ENCODE peak calls at places on chromosomes 4 and X, in eight cellular contexts. One of them, this sample, is unnamed.

GRCh38 chrX:112163916-112164315 is 81.3 kb upstream of the TRPC5 start:
- DNase-seq in central memory CD4-positive, alpha-beta T cell: no peak
- DNase-seq in GDM1: no peak
- DNase-seq in nucleus accumbens: no peak
- DNase-seq in nephron progenitor cell: no peak
- DNase-seq in NCI-H510A treated with DMSO at 0.1 percent for 48 hours: no peak
- DNase-seq in NCI-H1092: no peak
- DNase-seq in mesenchymal stem cell: peak; percentile 0
- DNase-seq in this sample: no peak

GRCh38 chr4:8182858-8183725 is 16.0 kb upstream of the SH3TC1 start:
- DNase-seq in central memory CD4-positive, alpha-beta T cell: no peak
- DNase-seq in GDM1: no peak
- DNase-seq in nucleus accumbens: no peak
- DNase-seq in nephron progenitor cell: no peak
- DNase-seq in NCI-H510A treated with DMSO at 0.1 percent for 48 hours: no peak
- DNase-seq in NCI-H1092: no peak
- DNase-seq in mesenchymal stem cell: peak; percentile 63
- DNase-seq in this sample: no peak

GRCh38 chrX:68686684-68687045 is 39.2 kb downstream of the STARD8 start:
- DNase-seq in central memory CD4-positive, alpha-beta T cell: no peak
- DNase-seq in GDM1: peak; percentile 16
- DNase-seq in nucleus accumbens: no peak
- DNase-seq in nephron progenitor cell: no peak
- DNase-seq in NCI-H510A treated with DMSO at 0.1 percent for 48 hours: no peak
- DNase-seq in NCI-H1092: no peak
- DNase-seq in mesenchymal stem cell: peak; percentile 8
- DNase-seq in this sample: no peak

GRCh38 chr4:1571165-1571908 is 112.8 kb downstream of the FAM53A start:
- DNase-seq in central memory CD4-positive, alpha-beta T cell: no peak
- DNase-seq in GDM1: no peak
- DNase-seq in nucleus accumbens: no peak
- DNase-seq in nephron progenitor cell: peak; percentile 2
- DNase-seq in NCI-H510A treated with DMSO at 0.1 percent for 48 hours: no peak
- DNase-seq in NCI-H1092: no peak
- DNase-seq in mesenchymal stem cell: no peak
- DNase-seq in this sample: no peak

GRCh38 chr4:2537011-2537830 is 774 bp downstream of the FAM193A start:
- DNase-seq in central memory CD4-positive, alpha-beta T cell: peak; percentile 56
- DNase-seq in GDM1: peak; percentile 32
- DNase-seq in nucleus accumbens: peak; percentile 36
- DNase-seq in nephron progenitor cell: no peak
- DNase-seq in NCI-H510A treated with DMSO at 0.1 percent for 48 hours: peak; percentile 13
- DNase-seq in NCI-H1092: peak; percentile 13
- DNase-seq in mesenchymal stem cell: peak; percentile 43
- DNase-seq in this sample: no peak

GRCh38 chr4:184826315-184827266 is 823 bp upstream of the ACSL1 start:
- DNase-seq in central memory CD4-positive, alpha-beta T cell: peak; percentile 68
- DNase-seq in GDM1: peak; percentile 26
- DNase-seq in nucleus accumbens: no peak
- DNase-seq in nephron progenitor cell: peak; percentile 46
- DNase-seq in NCI-H510A treated with DMSO at 0.1 percent for 48 hours: peak; percentile 31
- DNase-seq in NCI-H1092: peak; percentile 46
- DNase-seq in mesenchymal stem cell: peak; percentile 44
- DNase-seq in this sample: no peak

GRCh38 chr4:98311656-98312055 is 50.5 kb downstream of the RAP1GDS1 start:
- DNase-seq in central memory CD4-positive, alpha-beta T cell: no peak
- DNase-seq in GDM1: no peak
- DNase-seq in nucleus accumbens: no peak
- DNase-seq in nephron progenitor cell: no peak
- DNase-seq in NCI-H510A treated with DMSO at 0.1 percent for 48 hours: no peak
- DNase-seq in NCI-H1092: no peak
- DNase-seq in mesenchymal stem cell: no peak
- DNase-seq in this sample: no peak

GRCh38 chr4:145340071-145340695 is 141.5 kb upstream of the SMAD1 start:
- DNase-seq in central memory CD4-positive, alpha-beta T cell: no peak
- DNase-seq in GDM1: no peak
- DNase-seq in nucleus accumbens: no peak
- DNase-seq in nephron progenitor cell: no peak
- DNase-seq in NCI-H510A treated with DMSO at 0.1 percent for 48 hours: no peak
- DNase-seq in NCI-H1092: no peak
- DNase-seq in mesenchymal stem cell: no peak
- DNase-seq in this sample: no peak

GRCh38 chrX:140661657-140662056 is 47.9 kb upstream of the LINC00632 start:
- DNase-seq in central memory CD4-positive, alpha-beta T cell: no peak
- DNase-seq in GDM1: no peak
- DNase-seq in nucleus accumbens: no peak
- DNase-seq in nephron progenitor cell: no peak
- DNase-seq in NCI-H510A treated with DMSO at 0.1 percent for 48 hours: no peak
- DNase-seq in NCI-H1092: no peak
- DNase-seq in mesenchymal stem cell: no peak
- DNase-seq in this sample: no peak

GRCh38 chr4:39528056-39528465 is 822 bp upstream of the UGDH start:
- DNase-seq in central memory CD4-positive, alpha-beta T cell: no peak
- DNase-seq in GDM1: no peak
- DNase-seq in nucleus accumbens: no peak
- DNase-seq in nephron progenitor cell: no peak
- DNase-seq in NCI-H510A treated with DMSO at 0.1 percent for 48 hours: no peak
- DNase-seq in NCI-H1092: no peak
- DNase-seq in mesenchymal stem cell: peak; percentile 91
- DNase-seq in this sample: no peak

GRCh38 chrX:111353810-111354209 is 58.2 kb downstream of the DCX start:
- DNase-seq in central memory CD4-positive, alpha-beta T cell: no peak
- DNase-seq in GDM1: no peak
- DNase-seq in nucleus accumbens: no peak
- DNase-seq in nephron progenitor cell: no peak
- DNase-seq in NCI-H510A treated with DMSO at 0.1 percent for 48 hours: no peak
- DNase-seq in NCI-H1092: no peak
- DNase-seq in mesenchymal stem cell: peak; percentile 27
- DNase-seq in this sample: no peak

GRCh38 chr4:83691998-83692397 is 156.1 kb downstream of the GPAT3 start:
- DNase-seq in central memory CD4-positive, alpha-beta T cell: no peak
- DNase-seq in GDM1: no peak
- DNase-seq in nucleus accumbens: no peak
- DNase-seq in nephron progenitor cell: no peak
- DNase-seq in NCI-H510A treated with DMSO at 0.1 percent for 48 hours: no peak
- DNase-seq in NCI-H1092: no peak
- DNase-seq in mesenchymal stem cell: peak; percentile 9
- DNase-seq in this sample: no peak

GRCh38 chrX:20515841-20516461 is 249.2 kb upstream of the RPS6KA3 start:
- DNase-seq in central memory CD4-positive, alpha-beta T cell: no peak
- DNase-seq in GDM1: peak; percentile 40
- DNase-seq in nucleus accumbens: no peak
- DNase-seq in nephron progenitor cell: no peak
- DNase-seq in NCI-H510A treated with DMSO at 0.1 percent for 48 hours: no peak
- DNase-seq in NCI-H1092: no peak
- DNase-seq in mesenchymal stem cell: peak; percentile 79
- DNase-seq in this sample: no peak

GRCh38 chr4:75477201-75477600 is 37.0 kb downstream of the RCHY1 start:
- DNase-seq in central memory CD4-positive, alpha-beta T cell: no peak
- DNase-seq in GDM1: no peak
- DNase-seq in nucleus accumbens: no peak
- DNase-seq in nephron progenitor cell: no peak
- DNase-seq in NCI-H510A treated with DMSO at 0.1 percent for 48 hours: no peak
- DNase-seq in NCI-H1092: no peak
- DNase-seq in mesenchymal stem cell: no peak
- DNase-seq in this sample: no peak

GRCh38 chr4:81754169-81754568 is 282.5 kb upstream of the RASGEF1B start:
- DNase-seq in central memory CD4-positive, alpha-beta T cell: no peak
- DNase-seq in GDM1: no peak
- DNase-seq in nucleus accumbens: no peak
- DNase-seq in nephron progenitor cell: no peak
- DNase-seq in NCI-H510A treated with DMSO at 0.1 percent for 48 hours: no peak
- DNase-seq in NCI-H1092: no peak
- DNase-seq in mesenchymal stem cell: no peak
- DNase-seq in this sample: no peak

GRCh38 chr4:28386776-28387175 is 1526.1 kb downstream of the STIM2 start:
- DNase-seq in central memory CD4-positive, alpha-beta T cell: no peak
- DNase-seq in GDM1: no peak
- DNase-seq in nucleus accumbens: no peak
- DNase-seq in nephron progenitor cell: no peak
- DNase-seq in NCI-H510A treated with DMSO at 0.1 percent for 48 hours: no peak
- DNase-seq in NCI-H1092: no peak
- DNase-seq in mesenchymal stem cell: no peak
- DNase-seq in this sample: no peak

GRCh38 chr4:107913283-107913899 is 18.0 kb upstream of the CYP2U1 start:
- DNase-seq in central memory CD4-positive, alpha-beta T cell: peak; percentile 56
- DNase-seq in GDM1: peak; percentile 18
- DNase-seq in nucleus accumbens: no peak
- DNase-seq in nephron progenitor cell: peak; percentile 48
- DNase-seq in NCI-H510A treated with DMSO at 0.1 percent for 48 hours: peak; percentile 34
- DNase-seq in NCI-H1092: peak; percentile 41
- DNase-seq in mesenchymal stem cell: peak; percentile 73
- DNase-seq in this sample: no peak

GRCh38 chrX:1442724-1443367 is 9.9 kb downstream of the ASMTL start:
- DNase-seq in central memory CD4-positive, alpha-beta T cell: no peak
- DNase-seq in GDM1: no peak
- DNase-seq in nucleus accumbens: no peak
- DNase-seq in nephron progenitor cell: no peak
- DNase-seq in NCI-H510A treated with DMSO at 0.1 percent for 48 hours: no peak
- DNase-seq in NCI-H1092: no peak
- DNase-seq in mesenchymal stem cell: no peak
- DNase-seq in this sample: no peak

GRCh38 chr4:186723207-186724047 is at the start of gene FAT1:
- DNase-seq in central memory CD4-positive, alpha-beta T cell: no peak
- DNase-seq in GDM1: no peak
- DNase-seq in nucleus accumbens: peak; percentile 57
- DNase-seq in nephron progenitor cell: peak; percentile 82
- DNase-seq in NCI-H510A treated with DMSO at 0.1 percent for 48 hours: peak; percentile 50
- DNase-seq in NCI-H1092: peak; percentile 58
- DNase-seq in mesenchymal stem cell: peak; percentile 86
- DNase-seq in this sample: peak; percentile 67

GRCh38 chr4:143411527-143412480 is 75.1 kb downstream of the GAB1 start:
- DNase-seq in central memory CD4-positive, alpha-beta T cell: no peak
- DNase-seq in GDM1: no peak
- DNase-seq in nucleus accumbens: no peak
- DNase-seq in nephron progenitor cell: no peak
- DNase-seq in NCI-H510A treated with DMSO at 0.1 percent for 48 hours: no peak
- DNase-seq in NCI-H1092: no peak
- DNase-seq in mesenchymal stem cell: peak; percentile 47
- DNase-seq in this sample: peak; percentile 53

GRCh38 chr4:28469886-28470285 is 1609.2 kb downstream of the STIM2 start:
- DNase-seq in central memory CD4-positive, alpha-beta T cell: no peak
- DNase-seq in GDM1: no peak
- DNase-seq in nucleus accumbens: no peak
- DNase-seq in nephron progenitor cell: no peak
- DNase-seq in NCI-H510A treated with DMSO at 0.1 percent for 48 hours: no peak
- DNase-seq in NCI-H1092: no peak
- DNase-seq in mesenchymal stem cell: no peak
- DNase-seq in this sample: no peak

GRCh38 chr4:152992027-152992426 is 55.9 kb downstream of the FHDC1 start:
- DNase-seq in central memory CD4-positive, alpha-beta T cell: no peak
- DNase-seq in GDM1: no peak
- DNase-seq in nucleus accumbens: no peak
- DNase-seq in nephron progenitor cell: no peak
- DNase-seq in NCI-H510A treated with DMSO at 0.1 percent for 48 hours: peak; percentile 35
- DNase-seq in NCI-H1092: no peak
- DNase-seq in mesenchymal stem cell: no peak
- DNase-seq in this sample: no peak

GRCh38 chrX:42176790-42177189 is 253.4 kb upstream of the CASK start:
- DNase-seq in central memory CD4-positive, alpha-beta T cell: no peak
- DNase-seq in GDM1: no peak
- DNase-seq in nucleus accumbens: no peak
- DNase-seq in nephron progenitor cell: no peak
- DNase-seq in NCI-H510A treated with DMSO at 0.1 percent for 48 hours: peak; percentile 1
- DNase-seq in NCI-H1092: no peak
- DNase-seq in mesenchymal stem cell: no peak
- DNase-seq in this sample: no peak

This sample was measured in amygdala.